ENCODE peak calls at places on chromosomes 2 and 18, in six cellular contexts. B, G, I, C, L and X are unnamed samples.

GRCh38 chr2:120435671-120436459 is 89.9 kb downstream of the INHBB start:
- DNase-seq in L (no peak), I (no peak), G (no peak), C (no peak), B (no peak), X (no peak)

GRCh38 chr2:151478011-151478410 is 68.3 kb downstream of the RIF1 start:
- DNase-seq in G (no peak), I (no peak), C (no peak), L (no peak), B (no peak), X (peak)

GRCh38 chr2:200665626-200666453 is 80.0 kb downstream of the AOX1 start:
- DNase-seq in C (no peak), I (no peak), L (no peak), B (no peak), G (no peak), X (no peak)

GRCh38 chr2:211957799-211958198 is 580.8 kb downstream of the ERBB4 start:
- DNase-seq in C (no peak), I (no peak), B (no peak), G (no peak), L (no peak), X (no peak)

GRCh38 chr2:9230881-9231280 is 24.3 kb downstream of the ASAP2 start:
- DNase-seq in G (no peak), C (no peak), I (no peak), L (no peak), B (no peak), X (no peak)

GRCh38 chr18:54675076-54675475 is 84.0 kb downstream of the DYNAP start:
- DNase-seq in G (no peak), L (no peak), C (no peak), B (peak), I (no peak), X (no peak)

GRCh38 chr2:30149513-30149912 is 2.7 kb downstream of the YPEL5 start:
- DNase-seq in G (peak), C (no peak), L (no peak), B (peak), I (no peak), X (peak)

GRCh38 chr2:5290911-5291546 is 401.2 kb upstream of the SOX11 start:
- DNase-seq in I (no peak), G (no peak), B (no peak), L (no peak), C (no peak), X (peak)

GRCh38 chr2:231765496-231765929 is 15.6 kb downstream of the PDE6D start:
- DNase-seq in I (no peak), C (no peak), G (no peak), L (no peak), B (no peak), X (no peak)

GRCh38 chr18:78138993-78139496 is 840.6 kb upstream of the SALL3 start:
- DNase-seq in G (no peak), L (no peak), B (peak), C (no peak), I (no peak), X (no peak)

GRCh38 chr2:152432206-152432653 is 97.3 kb downstream of the FMNL2 start:
- DNase-seq in C (no peak), G (peak), I (peak), L (no peak), B (no peak), X (peak)

GRCh38 chr2:53437371-53437770 is 330.2 kb upstream of the CHAC2 start:
- DNase-seq in B (no peak), G (no peak), L (no peak), C (no peak), I (no peak), X (no peak)

GRCh38 chr2:236776695-236777251 is 207.1 kb downstream of the ACKR3 start:
- DNase-seq in G (peak), I (peak), L (no peak), C (no peak), B (no peak), X (peak)

GRCh38 chr2:56148825-56149224 is 35.0 kb upstream of the CCDC85A start:
- DNase-seq in B (no peak), L (no peak), I (no peak), C (no peak), G (no peak), X (no peak)

GRCh38 chr18:67514465-67514864 is 2.1 kb downstream of the DSEL start:
- DNase-seq in B (no peak), G (no peak), C (no peak), I (peak), L (no peak), X (peak)

GRCh38 chr18:76953186-76953982 is 131.0 kb downstream of the ZNF236 start:
- DNase-seq in B (no peak), G (peak), L (no peak), C (peak), I (peak), X (no peak)

GRCh38 chr2:7513834-7514233 is 596.6 kb downstream of the RNF144A start:
- DNase-seq in L (no peak), G (no peak), B (no peak), C (no peak), I (no peak), X (no peak)

GRCh38 chr2:102245266-102246151 is 58.7 kb downstream of the IL1RL2 start:
- DNase-seq in I (peak), L (no peak), C (peak), B (no peak), G (no peak), X (peak)

GRCh38 chr2:169909376-169909775 is 82.1 kb downstream of the UBR3 start:
- DNase-seq in B (no peak), C (no peak), L (no peak), I (no peak), G (no peak), X (no peak)

GRCh38 chr2:127048969-127049897 is 57.7 kb downstream of the BIN1 start:
- DNase-seq in I (no peak), C (no peak), L (no peak), B (no peak), G (no peak), X (no peak)

GRCh38 chr2:64873472-64873924 is 115.7 kb upstream of the SLC1A4 start:
- DNase-seq in I (peak), G (peak), C (peak), L (peak), B (peak), X (peak)

GRCh38 chr2:37589298-37589697 is 82.1 kb downstream of the CDC42EP3 start:
- DNase-seq in I (no peak), L (no peak), B (no peak), G (no peak), C (no peak), X (peak)

GRCh38 chr2:127695491-127696472 is 5.5 kb upstream of the SFT2D3 start:
- DNase-seq in I (peak), B (peak), L (peak), G (peak), C (peak), X (peak)

GRCh38 chr2:196230051-196230450 is 58.7 kb upstream of the STK17B start:
- DNase-seq in L (peak), B (no peak), G (no peak), I (no peak), C (no peak), X (no peak)

GRCh38 chr2:71313-72035 is 25.2 kb upstream of the FAM110C start:
- DNase-seq in I (no peak), B (no peak), L (no peak), G (no peak), C (no peak), X (no peak)

GRCh38 chr2:69013123-69013836 is at the start of gene ANTXR1:
- DNase-seq in C (peak), L (no peak), B (peak), G (peak), I (peak), X (peak)

GRCh38 chr2:155026646-155027045 is 328.2 kb downstream of the KCNJ3 start:
- DNase-seq in L (no peak), B (no peak), G (no peak), C (no peak), I (no peak), X (no peak)

GRCh38 chr2:17086990-17087389 is 421.4 kb upstream of the CYRIA start:
- DNase-seq in L (no peak), B (no peak), C (no peak), I (no peak), G (no peak), X (no peak)

GRCh38 chr2:121502781-121503180 is 27.9 kb upstream of the RNU4ATAC start:
- DNase-seq in B (no peak), I (peak), L (no peak), G (no peak), C (no peak), X (peak)

GRCh38 chr2:72423766-72424165 is 276.1 kb upstream of the CYP26B1 start:
- DNase-seq in L (no peak), C (no peak), G (no peak), I (peak), B (no peak), X (peak)

GRCh38 chr2:231198291-231199173 is at the start of gene ARMC9:
- DNase-seq in B (peak), C (peak), I (peak), L (peak), G (peak), X (peak)

GRCh38 chr18:10304853-10305252 is 149.6 kb upstream of the APCDD1 start:
- DNase-seq in L (no peak), G (peak), I (peak), C (no peak), B (no peak), X (peak)

GRCh38 chr2:127810156-127810636 is 775 bp downstream of the WDR33 start:
- DNase-seq in C (no peak), L (no peak), B (peak), I (no peak), G (peak), X (peak)

GRCh38 chr2:216002693-216003092 is 10.7 kb downstream of the MREG start:
- DNase-seq in G (no peak), B (no peak), L (no peak), C (no peak), I (no peak), X (no peak)
- H3K4me3 ChIP-seq in G (no peak), B (no peak), L (no peak), C (no peak), I (no peak), X (no peak)

DNA sequence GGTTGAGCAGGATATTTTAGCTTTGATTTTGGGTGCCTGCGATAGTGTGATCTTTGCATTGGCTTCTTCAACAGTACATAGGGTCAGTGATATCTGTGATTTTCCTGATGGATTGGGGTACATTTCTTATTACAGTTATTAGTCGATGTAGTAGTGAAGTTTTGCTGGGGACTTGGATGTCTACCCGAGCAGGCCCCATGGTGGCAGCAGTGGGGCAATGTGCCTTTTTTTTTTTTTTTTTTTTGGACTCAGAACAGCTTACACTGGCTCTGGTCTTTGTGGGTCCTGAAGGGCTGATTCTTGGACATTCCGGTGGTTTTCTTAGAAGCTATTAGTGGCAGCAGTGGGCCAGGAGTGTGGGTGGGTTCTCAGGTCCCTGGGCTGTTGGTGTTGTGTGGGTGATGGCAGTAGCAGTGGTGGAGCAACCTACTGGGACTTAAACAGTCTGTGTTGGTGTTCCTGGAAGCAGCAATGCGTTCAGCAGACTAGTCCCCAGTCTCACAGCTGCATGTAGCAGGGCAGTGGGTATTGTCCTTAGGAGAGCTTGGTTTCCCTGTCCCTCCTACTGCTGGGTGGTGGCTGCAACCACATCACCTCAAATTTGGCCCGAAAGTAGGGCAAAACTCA is 53.7 kb upstream of the SLC4A10 start:
- DNase-seq in B (peak), C (no peak), I (no peak), G (no peak), L (no peak), X (peak)
- H3K4me3 ChIP-seq in B (no peak), C (no peak), I (no peak), G (no peak), L (no peak), X (no peak)

GRCh38 chr2:240820014-240820606 is at the start of gene KIF1A:
- DNase-seq in G (no peak), C (no peak), I (no peak), B (peak), L (no peak), X (peak)

GRCh38 chr2:240819404-240820013 is 510 bp downstream of the KIF1A start:
- DNase-seq in I (no peak), L (no peak), G (no peak), B (peak), C (no peak), X (peak)

GRCh38 chr2:240817496-240818292 is 2.3 kb downstream of the KIF1A start:
- DNase-seq in B (no peak), C (no peak), I (no peak), G (no peak), L (no peak), X (no peak)

GRCh38 chr2:240818293-240818542 is 1.8 kb downstream of the KIF1A start:
- DNase-seq in B (no peak), C (no peak), G (no peak), L (no peak), I (no peak), X (no peak)

DNA sequence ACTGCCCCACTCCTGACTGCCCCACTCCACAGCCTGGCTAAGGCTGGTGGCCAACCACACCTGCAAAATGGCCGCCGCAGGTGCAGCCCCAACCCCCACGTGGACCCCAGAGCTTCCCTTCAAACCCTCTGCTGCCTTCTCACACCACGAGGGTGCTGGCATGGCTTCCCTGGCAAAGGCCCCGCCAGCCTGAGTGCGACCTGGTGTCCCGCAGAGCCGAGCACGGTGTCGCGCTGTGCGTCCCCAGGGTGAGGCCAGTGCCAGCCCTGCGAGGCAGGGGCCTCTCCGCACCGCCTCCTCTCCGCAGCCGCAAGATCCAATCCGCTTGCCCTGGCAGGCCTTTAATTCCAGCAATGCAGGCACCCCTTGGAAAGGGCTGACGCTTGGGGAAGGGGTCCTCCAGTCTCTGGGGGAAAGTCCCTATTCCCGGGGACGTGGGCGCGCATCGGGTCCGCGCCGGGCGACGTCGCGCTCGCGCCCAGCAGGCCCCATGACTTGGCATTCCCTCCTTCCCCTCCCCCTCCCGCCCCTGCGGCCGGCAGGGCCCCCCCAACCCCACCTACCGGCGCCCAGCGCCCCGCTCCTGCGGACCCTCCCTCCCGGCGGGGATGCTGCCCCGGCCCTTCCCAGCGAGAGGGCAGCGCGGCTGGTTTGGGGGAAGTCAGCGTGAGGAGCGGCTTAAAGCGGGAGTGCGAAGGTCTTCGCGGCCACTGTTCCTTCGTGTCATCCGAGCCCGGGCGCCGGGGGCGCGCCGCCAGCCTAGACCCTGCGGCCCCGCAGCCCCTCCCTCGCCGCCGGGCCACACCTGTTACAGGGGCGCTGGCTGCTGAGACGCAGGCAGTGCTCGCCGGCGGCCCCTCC is 1.2 kb downstream of the KIF1A start:
- DNase-seq in C (no peak), I (no peak), L (no peak), B (peak), G (no peak), X (no peak)
- H3K4me3 ChIP-seq in C (peak), I (no peak), L (no peak), B (peak), G (no peak), X (no peak)

GRCh38 chr18:75249192-75249551 is 38.6 kb downstream of the TSHZ1 start:
- DNase-seq in C (no peak), G (no peak), B (no peak), I (no peak), L (no peak), X (no peak)

GRCh38 chr18:75248426-75249191 is 38.0 kb downstream of the TSHZ1 start:
- DNase-seq in I (no peak), L (no peak), G (no peak), C (no peak), B (no peak), X (no peak)

GRCh38 chr18:75247601-75248421 is 37.2 kb downstream of the TSHZ1 start:
- DNase-seq in C (no peak), I (peak), G (peak), B (no peak), L (peak), X (peak)

GRCh38 chr18:75244914-75245313 is 34.3 kb downstream of the TSHZ1 start:
- DNase-seq in L (no peak), C (no peak), I (no peak), B (no peak), G (no peak), X (no peak)

DNA sequence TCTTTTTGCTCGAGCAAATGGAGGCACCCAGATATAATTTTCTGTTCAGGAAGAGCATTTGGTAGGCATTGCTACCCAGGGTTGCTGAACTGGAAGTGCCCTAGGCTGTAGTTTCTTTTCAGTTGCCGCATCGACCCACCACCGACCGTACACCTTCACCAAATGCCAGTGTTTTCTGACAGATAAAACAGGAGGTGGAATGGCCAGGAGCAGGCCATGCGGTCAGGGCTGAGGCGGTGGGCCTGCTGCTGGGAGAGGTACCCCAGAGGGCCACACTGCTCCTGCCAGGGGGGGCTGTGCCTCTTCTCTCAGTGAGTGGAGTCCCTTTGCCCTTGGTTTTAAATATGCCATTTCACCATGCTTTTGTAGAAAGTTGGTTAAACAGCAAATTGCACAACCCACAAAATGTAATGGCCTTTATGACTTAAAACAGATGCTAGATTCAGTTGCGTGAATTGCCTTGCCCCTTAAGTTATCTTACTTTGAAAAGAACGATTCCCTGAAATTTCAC is 36.5 kb downstream of the TSHZ1 start:
- DNase-seq in B (no peak), I (peak), L (no peak), G (peak), C (no peak), X (peak)
- H3K4me3 ChIP-seq in B (no peak), I (peak), L (peak), G (peak), C (peak), X (peak)

GRCh38 chr2:144320491-144320890 is 199.4 kb downstream of the ZEB2 start:
- DNase-seq in B (no peak), I (peak), L (peak), G (peak), C (no peak), X (peak)
- H3K4me3 ChIP-seq in B (no peak), I (no peak), L (no peak), G (no peak), C (no peak), X (no peak)

DNA sequence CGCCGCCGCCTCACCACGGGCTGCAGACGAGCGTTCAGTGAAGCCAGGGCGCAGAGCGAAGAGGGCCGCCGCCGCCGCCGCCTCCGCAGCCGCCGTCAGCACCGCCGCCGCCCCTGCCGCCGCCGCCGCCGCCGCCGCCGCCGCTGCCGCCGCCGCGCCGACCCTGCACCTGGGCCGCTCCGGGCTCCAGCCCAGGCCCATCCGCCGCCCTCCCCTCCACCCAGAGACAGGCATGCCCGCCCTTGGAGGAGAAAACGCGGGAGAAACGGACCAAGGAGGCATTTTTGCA is 3.0 kb downstream of the POU3F3 start:
- DNase-seq in I (no peak), G (peak), L (no peak), C (no peak), B (peak), X (no peak)
- H3K4me3 ChIP-seq in I (no peak), G (no peak), L (no peak), C (peak), B (no peak), X (no peak)